ENCODE peak calls at places on chromosomes 13 and 19, in six cellular contexts. X is kidney, L is heart right ventricle, H is brain microvascular endothelial cell, V is neural progenitor cell, T is kidney epithelial cell. N is an unnamed sample.

GRCh38 chr13:46896346-46897138 is at the start of gene HTR2A:
- DNase-seq in X (peak; percentile 64), L (no peak), H (peak; percentile 19), V (peak; percentile 55), T (peak; percentile 4), N (peak; percentile 5)

GRCh38 chr13:50452761-50453160 is 390.7 kb downstream of the DLEU7 start:
- DNase-seq in X (no peak), L (no peak), H (no peak), V (no peak), T (no peak), N (no peak)

GRCh38 chr19:33872445-33873320 is 76.0 kb downstream of the KCTD15 start:
- DNase-seq in X (no peak), L (no peak), H (no peak), V (no peak), T (no peak), N (no peak)

GRCh38 chr19:34481861-34482379 is 362 bp downstream of the WTIP start:
- DNase-seq in X (peak; percentile 73), L (peak; percentile 46), H (no peak), V (no peak), T (no peak), N (no peak)

GRCh38 chr13:95153647-95154405 is 147.4 kb downstream of the ABCC4 start:
- DNase-seq in X (no peak), L (no peak), H (no peak), V (no peak), T (no peak), N (no peak)

GRCh38 chr19:38710928-38711725 is 33.1 kb downstream of the CAPN12 start:
- DNase-seq in X (no peak), L (no peak), H (no peak), V (no peak), T (no peak), N (no peak)

GRCh38 chr13:51453959-51454703 is 1.3 kb upstream of the INTS6 start:
- DNase-seq in X (no peak), L (peak; percentile 22), H (no peak), V (peak; percentile 35), T (no peak), N (no peak)

GRCh38 chr13:21436582-21436981 is 22.5 kb downstream of the ZDHHC20 start:
- DNase-seq in X (no peak), L (no peak), H (no peak), V (no peak), T (no peak), N (peak; percentile 48)

GRCh38 chr13:95497307-95497943 is 55.1 kb upstream of the CLDN10 start:
- DNase-seq in X (no peak), L (peak; percentile 69), H (no peak), V (no peak), T (no peak), N (no peak)

GRCh38 chr19:32123355-32123940 is 222.0 kb upstream of the ZNF507 start:
- DNase-seq in X (no peak), L (no peak), H (no peak), V (no peak), T (no peak), N (no peak)

GRCh38 chr13:110771194-110771593 is 57.7 kb downstream of the ING1 start:
- DNase-seq in X (no peak), L (no peak), H (peak; percentile 29), V (no peak), T (peak; percentile 28), N (peak; percentile 18)

GRCh38 chr13:30850204-30850866 is 55.7 kb upstream of the MEDAG start:
- DNase-seq in X (no peak), L (no peak), H (no peak), V (no peak), T (no peak), N (no peak)

GRCh38 chr19:45161715-45162463 is 1.1 kb upstream of the NKPD1 start:
- DNase-seq in X (peak; percentile 58), L (no peak), H (no peak), V (peak; percentile 84), T (no peak), N (no peak)

GRCh38 chr13:46951516-46951915 is 54.7 kb upstream of the HTR2A start:
- DNase-seq in X (no peak), L (no peak), H (peak; percentile 25), V (no peak), T (no peak), N (no peak)

GRCh38 chr19:41957838-41958366 is 1.2 kb downstream of the RABAC1 start:
- DNase-seq in X (no peak), L (peak; percentile 54), H (peak; percentile 73), V (peak; percentile 92), T (peak; percentile 60), N (peak; percentile 86)

GRCh38 chr13:51858433-51859247 is 3.1 kb upstream of the CCDC70 start:
- DNase-seq in X (no peak), L (no peak), H (no peak), V (peak; percentile 20), T (no peak), N (no peak)

GRCh38 chr13:106911020-106911419 is 343.1 kb upstream of the ARGLU1 start:
- DNase-seq in X (no peak), L (no peak), H (no peak), V (no peak), T (no peak), N (no peak)

GRCh38 chr13:28548872-28549271 is 53.9 kb upstream of the FLT1 start:
- DNase-seq in X (no peak), L (no peak), H (no peak), V (peak; percentile 31), T (no peak), N (no peak)

GRCh38 chr19:38375098-38375493 is 725 bp downstream of the PSMD8 start:
- DNase-seq in X (no peak), L (no peak), H (no peak), V (no peak), T (no peak), N (no peak)

GRCh38 chr13:98466634-98467236 is 110.2 kb downstream of the STK24 start:
- DNase-seq in X (peak; percentile 70), L (peak; percentile 47), H (peak; percentile 81), V (peak; percentile 68), T (no peak), N (peak; percentile 41)

GRCh38 chr13:23921451-23921888 is 24.2 kb upstream of the C1QTNF9B start:
- DNase-seq in X (no peak), L (no peak), H (peak; percentile 49), V (peak; percentile 58), T (peak; percentile 70), N (peak; percentile 50)

GRCh38 chr13:36297259-36297599 is 385 bp downstream of the CCDC169 start:
- DNase-seq in X (no peak), L (no peak), H (no peak), V (no peak), T (peak; percentile 9), N (peak; percentile 68)

GRCh38 chr19:34120846-34121639 is 51.3 kb upstream of the LSM14A start:
- DNase-seq in X (no peak), L (no peak), H (peak; percentile 61), V (peak; percentile 60), T (no peak), N (peak; percentile 60)

GRCh38 chr19:15315101-15315500 is 17.2 kb downstream of the BRD4 start:
- DNase-seq in X (no peak), L (no peak), H (no peak), V (no peak), T (no peak), N (no peak)

GRCh38 chr19:19627442-19627715 is 641 bp downstream of the LPAR2 start:
- DNase-seq in X (no peak), L (no peak), H (no peak), V (no peak), T (no peak), N (no peak)

GRCh38 chr19:19627716-19628498 is at the start of gene LPAR2:
- DNase-seq in X (peak; percentile 87), L (no peak), H (no peak), V (peak; percentile 86), T (no peak), N (peak; percentile 86)

GRCh38 chr19:19628499-19629134 is 597 bp upstream of the LPAR2 start:
- DNase-seq in X (peak; percentile 85), L (no peak), H (peak; percentile 58), V (peak; percentile 95), T (no peak), N (peak; percentile 58)

GRCh38 chr19:19624032-19624570 is 3.9 kb downstream of the LPAR2 start:
- DNase-seq in X (no peak), L (no peak), H (no peak), V (no peak), T (no peak), N (no peak)

GRCh38 chr19:19626516-19627441 is 1.2 kb downstream of the LPAR2 start:
- DNase-seq in X (peak; percentile 70), L (no peak), H (no peak), V (peak; percentile 14), T (no peak), N (no peak)
- H3K4me3 ChIP-seq in X (peak overlapping the region; percentile 41), L (no peak overlapping the region), H (no peak overlapping the region), V (peak overlapping the region; percentile 79), T (no peak overlapping the region), N (peak overlapping the region; percentile 65)

DNA sequence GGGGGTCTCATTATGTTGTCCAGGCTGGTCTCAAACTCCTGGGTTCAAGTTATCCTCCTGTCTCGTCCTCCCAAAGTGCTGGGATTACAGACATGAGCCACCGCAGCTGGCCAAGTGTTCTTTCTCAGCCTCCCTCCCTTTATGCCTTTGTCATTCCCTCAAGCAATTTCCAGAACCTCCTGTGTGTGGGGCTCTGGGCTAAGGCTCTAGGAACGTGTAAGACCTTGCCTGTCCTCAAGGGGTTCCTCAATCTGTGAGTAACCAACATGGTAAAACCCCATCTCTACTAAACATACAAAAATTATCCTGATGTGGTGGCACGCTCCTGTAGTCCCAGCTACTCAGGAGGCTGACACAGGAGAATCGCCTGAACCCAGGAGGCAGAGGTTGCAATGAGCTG is 15.5 kb upstream of the SPACA4 start:
- DNase-seq in X (no peak), L (no peak), H (no peak), V (no peak), T (no peak), N (no peak)
- TF ChIP-seq CTCF in X (no peak), L (no peak), H (peak; percentile 35), V (no peak), T (no peak), N (no peak)

DNA sequence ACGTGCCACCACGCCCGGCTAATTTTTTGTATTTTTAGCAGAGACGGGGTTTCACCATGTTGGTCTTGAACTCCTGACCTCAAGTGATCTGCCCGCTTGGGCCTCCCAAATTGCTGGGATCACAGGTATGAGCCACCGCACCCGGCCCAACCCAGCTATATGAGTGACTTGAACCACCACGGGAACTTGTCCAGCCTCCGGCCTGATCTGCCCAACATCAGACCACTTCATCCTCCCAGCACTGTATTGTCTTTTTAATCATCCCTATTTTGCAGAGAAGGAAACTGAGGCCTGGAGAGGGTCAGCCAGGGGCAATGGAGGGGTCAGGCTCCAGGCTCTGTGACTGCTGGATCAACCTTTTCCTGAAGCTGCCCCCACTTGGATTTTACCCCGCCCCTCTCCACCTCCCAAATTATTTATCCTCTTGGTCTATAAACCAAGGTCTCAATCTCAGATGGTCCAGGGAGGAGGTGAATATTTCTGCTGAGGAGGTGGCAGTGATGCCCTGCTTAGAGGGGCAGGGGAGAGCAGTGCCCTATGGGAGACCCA is 893 bp upstream of the PLIN3 start:
- DNase-seq in X (no peak), L (no peak), H (no peak), V (no peak), T (no peak), N (no peak)
- H3K4me3 ChIP-seq in X (no peak overlapping the region), L (no peak overlapping the region), H (no peak overlapping the region), V (no peak overlapping the region), T (no peak overlapping the region), N (no peak overlapping the region)

DNA sequence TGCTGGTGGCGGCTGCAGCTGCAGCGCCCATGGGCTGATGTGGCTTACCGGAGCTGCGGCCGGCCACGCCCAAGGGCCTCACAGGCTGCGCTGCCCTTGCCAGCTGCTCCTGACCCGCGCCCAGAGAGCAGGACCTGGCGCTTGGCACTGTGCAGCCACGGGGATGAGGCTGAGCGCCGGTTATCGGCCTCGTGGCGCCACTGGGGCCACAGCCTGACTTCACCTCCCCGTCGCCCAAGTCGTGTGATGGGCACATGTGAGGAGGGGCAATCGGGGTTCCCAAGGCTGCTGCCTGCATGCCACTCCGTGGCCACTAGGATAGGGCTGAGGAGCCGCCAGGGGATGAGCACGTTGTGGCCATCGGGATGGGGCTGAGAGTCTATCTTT is 77.2 kb upstream of the PABPC3 start:
- DNase-seq in X (no peak), L (no peak), H (no peak), V (peak; percentile 36), T (no peak), N (no peak)
- TF ChIP-seq CTCF in X (no peak), L (no peak), H (no peak), V (peak; percentile 30), T (no peak), N (no peak)

N was measured in GM12865.